ENCODE peak calls at places on chromosome 2, in five cellular contexts. D, N, I, V and H are unnamed samples.

GRCh38 chr2:28228419-28228995 is 164.2 kb upstream of the FOSL2 start:
- DNase-seq in D (no peak), N (peak; percentile 48), I (no peak), V (no peak), H (peak; percentile 69)

GRCh38 chr2:232327089-232328037 is 51.2 kb upstream of the ALPP start:
- DNase-seq in D (peak; percentile 81), N (peak; percentile 79), I (peak; percentile 58), V (peak; percentile 71), H (no peak)

GRCh38 chr2:42764096-42764495 is at the start of gene OXER1:
- DNase-seq in D (no peak), N (no peak), I (no peak), V (no peak), H (no peak)

GRCh38 chr2:204604061-204604460 is 58.8 kb downstream of the PARD3B start:
- DNase-seq in D (no peak), N (peak; percentile 54), I (no peak), V (no peak), H (no peak)

GRCh38 chr2:134371041-134371440 is 117.2 kb downstream of the MGAT5 start:
- DNase-seq in D (no peak), N (no peak), I (no peak), V (no peak), H (peak; percentile 27)

GRCh38 chr2:160491922-160492371 is 1.7 kb downstream of the RBMS1 start:
- DNase-seq in D (peak; percentile 71), N (peak; percentile 71), I (no peak), V (no peak), H (peak; percentile 35)

GRCh38 chr2:232981356-232981755 is 31.7 kb downstream of the NGEF start:
- DNase-seq in D (no peak), N (no peak), I (no peak), V (no peak), H (no peak)

GRCh38 chr2:65638438-65638837 is 206.0 kb upstream of the SPRED2 start:
- DNase-seq in D (peak; percentile 46), N (no peak), I (no peak), V (no peak), H (no peak)

GRCh38 chr2:15874854-15875776 is 65.2 kb upstream of the MYCN start:
- DNase-seq in D (no peak), N (no peak), I (no peak), V (no peak), H (no peak)

GRCh38 chr2:220075835-220076234 is 448.4 kb downstream of the SLC4A3 start:
- DNase-seq in D (no peak), N (no peak), I (no peak), V (no peak), H (no peak)

GRCh38 chr2:233565685-233566140 is 869 bp downstream of the USP40 start:
- DNase-seq in D (no peak), N (no peak), I (no peak), V (no peak), H (no peak)

GRCh38 chr2:193963472-193964119 is 1693.4 kb upstream of the SLC39A10 start:
- DNase-seq in D (peak; percentile 53), N (peak; percentile 80), I (no peak), V (no peak), H (no peak)

GRCh38 chr2:219650426-219651248 is 23.2 kb downstream of the SLC4A3 start:
- DNase-seq in D (no peak), N (no peak), I (no peak), V (no peak), H (no peak)

GRCh38 chr2:74081030-74081429 is 66.7 kb downstream of the BOLA3 start:
- DNase-seq in D (no peak), N (no peak), I (no peak), V (no peak), H (no peak)

GRCh38 chr2:182360012-182360662 is 66.7 kb downstream of the PDE1A start:
- DNase-seq in D (no peak), N (peak; percentile 27), I (peak; percentile 49), V (no peak), H (no peak)

GRCh38 chr2:223779877-223780276 is 57.5 kb downstream of the AP1S3 start:
- DNase-seq in D (peak; percentile 90), N (peak; percentile 65), I (no peak), V (peak; percentile 18), H (peak; percentile 41)

GRCh38 chr2:200275281-200276103 is 31.0 kb upstream of the SPATS2L start:
- DNase-seq in D (no peak), N (no peak), I (no peak), V (no peak), H (no peak)

GRCh38 chr2:174577967-174578589 is 19.5 kb downstream of the WIPF1 start:
- DNase-seq in D (peak; percentile 58), N (peak; percentile 87), I (no peak), V (peak; percentile 64), H (no peak)

GRCh38 chr2:36044389-36044788 is 311.2 kb upstream of the CRIM1 start:
- DNase-seq in D (no peak), N (no peak), I (no peak), V (no peak), H (no peak)